ENCODE peak calls at places on chromosome 17, in six cellular contexts. Q is fibroblast of lung, P is A673, M is SK-N-MC, T is endothelial cell of umbilical vein, D is MM.1S. R is an unnamed sample.

GRCh38 chr17:77872199-77872598 is 86.3 kb upstream of the TNRC6C start:
- DNase-seq in Q (no peak), P (no peak), M (no peak), T (no peak), D (no peak), R (no peak)

GRCh38 chr17:30116661-30117547 is at the start of gene NSRP1:
- DNase-seq in Q (peak; percentile 95), P (peak; percentile 98), M (peak; percentile 69), T (peak; percentile 97), D (peak; percentile 93), R (peak; percentile 67)

GRCh38 chr17:40178660-40179059 is 1.4 kb downstream of the RAPGEFL1 start:
- DNase-seq in Q (no peak), P (no peak), M (no peak), T (no peak), D (no peak), R (no peak)

GRCh38 chr17:1997587-1998425 is 27.3 kb downstream of the RTN4RL1 start:
- DNase-seq in Q (no peak), P (no peak), M (no peak), T (no peak), D (no peak), R (no peak)

GRCh38 chr17:83012873-83013778 is 66.3 kb upstream of the METRNL start:
- DNase-seq in Q (peak; percentile 95), P (no peak), M (peak; percentile 90), T (no peak), D (peak; percentile 59), R (no peak)

GRCh38 chr17:17972952-17973254 is 241 bp downstream of the DRC3 start:
- DNase-seq in Q (no peak), P (no peak), M (no peak), T (no peak), D (no peak), R (no peak)

GRCh38 chr17:19346351-19347255 is 15.9 kb downstream of the B9D1 start:
- DNase-seq in Q (peak; percentile 67), P (peak; percentile 88), M (no peak), T (peak; percentile 33), D (no peak), R (no peak)

GRCh38 chr17:43556292-43556691 is 10.2 kb upstream of the ETV4 start:
- DNase-seq in Q (peak; percentile 91), P (no peak), M (no peak), T (no peak), D (no peak), R (no peak)

GRCh38 chr17:17506181-17506741 is 10.1 kb upstream of the RASD1 start:
- DNase-seq in Q (no peak), P (no peak), M (no peak), T (no peak), D (no peak), R (no peak)

GRCh38 chr17:65463242-65463641 is 98.2 kb downstream of the AXIN2 start:
- DNase-seq in Q (peak; percentile 94), P (no peak), M (no peak), T (no peak), D (no peak), R (no peak)

GRCh38 chr17:40349477-40350409 is 14.8 kb downstream of the GJD3 start:
- DNase-seq in Q (peak; percentile 72), P (peak; percentile 35), M (no peak), T (no peak), D (no peak), R (peak; percentile 99)

GRCh38 chr17:15261818-15262290 is 3.3 kb downstream of the PMP22 start:
- DNase-seq in Q (peak; percentile 37), P (peak; percentile 3), M (no peak), T (peak; percentile 48), D (no peak), R (no peak)
- TF ChIP-seq EZH2 in Q (no peak), P (no peak), M (no peak), T (no peak), D (no peak), R (no peak)

GRCh38 chr17:32265896-32266388 is 310 bp downstream of the RHBDL3 start:
- DNase-seq in Q (no peak), P (no peak), M (no peak), T (no peak), D (no peak), R (no peak)

GRCh38 chr17:32266389-32267269 is 997 bp downstream of the RHBDL3 start:
- DNase-seq in Q (no peak), P (no peak), M (no peak), T (no peak), D (peak; percentile 12), R (no peak)

GRCh38 chr17:32267690-32268205 is 2.1 kb downstream of the RHBDL3 start:
- DNase-seq in Q (no peak), P (no peak), M (no peak), T (no peak), D (no peak), R (no peak)

GRCh38 chr17:32269377-32269776 is 3.7 kb downstream of the RHBDL3 start:
- DNase-seq in Q (no peak), P (no peak), M (no peak), T (no peak), D (no peak), R (no peak)

DNA sequence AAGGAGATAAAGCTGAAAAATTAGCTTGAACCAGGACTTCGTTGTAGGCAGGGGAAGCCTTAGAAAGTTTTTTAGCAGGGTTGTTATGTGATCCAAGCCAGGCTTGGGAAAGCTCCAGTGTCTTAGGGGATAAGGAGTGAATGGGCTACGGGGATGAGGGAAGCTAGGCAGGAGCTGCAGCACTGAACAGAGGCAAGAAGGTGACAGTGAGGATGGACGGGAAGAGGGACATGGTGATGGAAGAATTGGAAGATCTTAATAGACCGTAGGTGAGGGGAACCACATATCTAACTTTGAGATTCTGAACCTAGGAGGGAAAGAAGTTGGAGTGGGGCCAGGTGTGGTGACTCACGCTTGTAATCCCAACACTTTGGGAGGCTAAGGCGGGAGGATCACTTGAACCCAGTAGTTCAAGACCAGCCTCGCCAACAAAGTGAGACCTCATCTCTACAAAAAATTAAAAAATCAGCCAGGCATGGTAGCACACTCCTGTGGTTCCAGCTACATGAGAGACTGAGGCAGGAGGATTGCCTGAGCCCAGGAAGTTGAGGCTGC is 3.2 kb downstream of the RHBDL3 start:
- DNase-seq in Q (no peak), P (no peak), M (no peak), T (no peak), D (no peak), R (no peak)
- TF ChIP-seq EZH2 in Q (no peak), P (no peak), M (no peak), T (no peak), D (no peak), R (no peak)

GRCh38 chr17:45983614-45984310 is 15.3 kb upstream of the STH start:
- DNase-seq in Q (no peak), P (no peak), M (no peak), T (no peak), D (no peak), R (no peak)
- TF ChIP-seq EZH2 in Q (no peak), P (no peak), M (no peak), T (no peak), D (no peak), R (no peak)

GRCh38 chr17:36482611-36483504 is 3.6 kb upstream of the ZNHIT3 start:
- DNase-seq in Q (peak; percentile 74), P (peak; percentile 64), M (no peak), T (peak; percentile 82), D (peak; percentile 63), R (no peak)
- TF ChIP-seq EZH2 in Q (peak; percentile 64), P (no peak), M (no peak), T (peak; percentile 59), D (no peak), R (no peak)

DNA sequence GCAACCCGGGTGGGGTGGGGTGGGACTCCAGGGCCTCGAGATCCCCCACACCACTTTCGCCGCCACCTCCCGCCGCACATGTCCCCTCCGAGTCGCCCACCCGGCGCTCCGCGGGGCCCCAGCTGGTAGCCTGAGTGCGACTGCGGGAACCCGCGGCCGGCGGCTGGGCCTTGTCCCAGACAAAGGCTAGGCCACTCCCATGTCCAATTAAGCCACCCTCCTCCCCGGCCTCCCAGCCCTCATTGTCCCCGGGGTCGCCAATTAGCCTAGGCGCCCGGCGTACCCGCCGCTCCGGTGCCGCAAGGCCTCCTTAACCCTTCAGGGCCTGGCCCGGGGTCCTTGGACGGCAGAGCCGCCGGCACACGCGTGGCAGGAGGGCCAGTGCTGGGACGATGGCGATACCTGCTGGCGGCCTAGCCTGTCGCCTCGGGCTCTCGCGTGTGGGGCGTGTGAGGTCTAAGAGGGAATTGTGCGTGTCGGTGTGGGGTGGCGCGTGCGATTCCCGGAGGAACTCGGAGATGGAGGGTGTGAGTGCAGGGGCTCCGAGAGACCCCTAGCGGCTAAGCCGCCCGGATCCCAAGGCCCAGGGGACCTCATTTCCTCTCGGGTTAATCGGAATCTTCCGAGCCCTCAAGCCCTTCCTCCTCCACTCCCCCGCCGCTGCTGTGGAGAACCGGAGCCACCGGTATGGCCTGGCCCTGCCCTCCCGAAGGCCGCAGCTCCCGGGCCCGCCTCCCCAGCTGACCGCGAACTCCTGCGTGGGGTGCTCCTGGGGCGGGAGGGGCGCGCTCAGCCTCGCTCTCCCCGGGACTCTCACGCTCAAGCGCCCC is 11.7 kb downstream of the TBX2 start:
- DNase-seq in Q (peak; percentile 88), P (peak; percentile 74), M (no peak), T (peak; percentile 20), D (peak; percentile 39), R (no peak)
- TF ChIP-seq EZH2 in Q (no peak), P (no peak), M (no peak), T (peak; percentile 25), D (no peak), R (peak; percentile 42)

DNA sequence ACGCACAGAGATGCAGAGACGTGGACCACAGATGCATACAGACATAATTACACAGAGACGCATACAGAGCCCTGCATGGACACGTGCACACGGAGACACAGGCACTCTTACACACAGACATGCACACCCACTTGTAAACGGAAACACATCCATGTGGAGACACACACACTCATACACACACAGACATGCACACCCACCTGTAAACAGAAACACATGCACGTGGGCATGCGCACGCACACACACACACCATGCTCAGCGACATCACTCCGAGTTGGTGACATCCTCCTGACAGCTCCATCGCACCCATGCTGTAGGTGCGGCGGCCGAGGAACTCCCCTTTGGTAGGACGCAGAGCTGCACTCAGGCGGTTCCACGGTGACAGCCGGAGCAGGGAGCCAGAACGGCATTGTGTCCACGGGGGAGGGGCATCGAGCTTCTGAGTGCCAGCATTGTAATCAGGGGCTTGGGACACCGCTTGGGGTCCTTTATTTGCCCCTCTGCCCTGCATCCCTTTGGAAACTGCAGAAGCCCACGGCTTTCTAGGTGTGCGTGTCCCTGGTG is 233.5 kb downstream of the RBFOX3 start:
- DNase-seq in Q (no peak), P (no peak), M (no peak), T (no peak), D (no peak), R (no peak)
- TF ChIP-seq EZH2 in Q (no peak), P (no peak), M (no peak), T (no peak), D (no peak), R (no peak)